ENCODE peak calls at places on chromosomes 5 and 9, in six cellular contexts. One of them, this sample, is unnamed.

GRCh38 chr5:21776466-21776865 is 1076.7 kb downstream of the CDH12 start:
- DNase-seq in activated effector memory CD4-positive, alpha-beta T cell treated with Interleukin-2 at 50 U/mL for 16 hours: no peak
- DNase-seq in Karpas-422: no peak
- DNase-seq in iris pigment epithelial cell: no peak
- DNase-seq in HEK293T: no peak
- DNase-seq in dorsolateral prefrontal cortex: no peak
- DNase-seq in this sample: no peak

GRCh38 chr5:17436766-17437221 is 61.2 kb upstream of the TAF11L2 start:
- DNase-seq in activated effector memory CD4-positive, alpha-beta T cell treated with Interleukin-2 at 50 U/mL for 16 hours: no peak
- DNase-seq in Karpas-422: peak; percentile 48
- DNase-seq in iris pigment epithelial cell: peak; percentile 50
- DNase-seq in HEK293T: no peak
- DNase-seq in dorsolateral prefrontal cortex: no peak
- DNase-seq in this sample: no peak

GRCh38 chr5:124927735-124928134 is 181.3 kb upstream of the ZNF608 start:
- DNase-seq in activated effector memory CD4-positive, alpha-beta T cell treated with Interleukin-2 at 50 U/mL for 16 hours: no peak
- DNase-seq in Karpas-422: no peak
- DNase-seq in iris pigment epithelial cell: peak; percentile 76
- DNase-seq in HEK293T: no peak
- DNase-seq in dorsolateral prefrontal cortex: no peak
- DNase-seq in this sample: no peak

GRCh38 chr5:177390363-177391300 is 6.4 kb downstream of the SLC34A1 start:
- DNase-seq in activated effector memory CD4-positive, alpha-beta T cell treated with Interleukin-2 at 50 U/mL for 16 hours: peak; percentile 78
- DNase-seq in Karpas-422: peak; percentile 96
- DNase-seq in iris pigment epithelial cell: peak; percentile 76
- DNase-seq in HEK293T: peak; percentile 96
- DNase-seq in dorsolateral prefrontal cortex: peak; percentile 85
- DNase-seq in this sample: peak; percentile 86

GRCh38 chr5:29262683-29263082 is 1930.8 kb upstream of the CDH6 start:
- DNase-seq in activated effector memory CD4-positive, alpha-beta T cell treated with Interleukin-2 at 50 U/mL for 16 hours: no peak
- DNase-seq in Karpas-422: no peak
- DNase-seq in iris pigment epithelial cell: no peak
- DNase-seq in HEK293T: no peak
- DNase-seq in dorsolateral prefrontal cortex: no peak
- DNase-seq in this sample: no peak

GRCh38 chr5:67166886-67167285 is 29.7 kb downstream of the CD180 start:
- DNase-seq in activated effector memory CD4-positive, alpha-beta T cell treated with Interleukin-2 at 50 U/mL for 16 hours: no peak
- DNase-seq in Karpas-422: no peak
- DNase-seq in iris pigment epithelial cell: no peak
- DNase-seq in HEK293T: no peak
- DNase-seq in dorsolateral prefrontal cortex: no peak
- DNase-seq in this sample: no peak

GRCh38 chr5:72622152-72622760 is 115.0 kb upstream of the ZNF366 start:
- DNase-seq in activated effector memory CD4-positive, alpha-beta T cell treated with Interleukin-2 at 50 U/mL for 16 hours: no peak
- DNase-seq in Karpas-422: no peak
- DNase-seq in iris pigment epithelial cell: no peak
- DNase-seq in HEK293T: no peak
- DNase-seq in dorsolateral prefrontal cortex: no peak
- DNase-seq in this sample: no peak

GRCh38 chr5:107505763-107506534 is 164.8 kb downstream of the EFNA5 start:
- DNase-seq in activated effector memory CD4-positive, alpha-beta T cell treated with Interleukin-2 at 50 U/mL for 16 hours: no peak
- DNase-seq in Karpas-422: no peak
- DNase-seq in iris pigment epithelial cell: no peak
- DNase-seq in HEK293T: no peak
- DNase-seq in dorsolateral prefrontal cortex: no peak
- DNase-seq in this sample: no peak

GRCh38 chr5:73160239-73160671 is 12.7 kb upstream of the TMEM174 start:
- DNase-seq in activated effector memory CD4-positive, alpha-beta T cell treated with Interleukin-2 at 50 U/mL for 16 hours: no peak
- DNase-seq in Karpas-422: peak; percentile 73
- DNase-seq in iris pigment epithelial cell: peak; percentile 14
- DNase-seq in HEK293T: no peak
- DNase-seq in dorsolateral prefrontal cortex: no peak
- DNase-seq in this sample: no peak

GRCh38 chr5:55278778-55279177 is 28.7 kb downstream of the DHX29 start:
- DNase-seq in activated effector memory CD4-positive, alpha-beta T cell treated with Interleukin-2 at 50 U/mL for 16 hours: no peak
- DNase-seq in Karpas-422: no peak
- DNase-seq in iris pigment epithelial cell: peak; percentile 70
- DNase-seq in HEK293T: no peak
- DNase-seq in dorsolateral prefrontal cortex: no peak
- DNase-seq in this sample: no peak

GRCh38 chr5:74382864-74383618 is 257.5 kb downstream of the ENC1 start:
- DNase-seq in activated effector memory CD4-positive, alpha-beta T cell treated with Interleukin-2 at 50 U/mL for 16 hours: no peak
- DNase-seq in Karpas-422: no peak
- DNase-seq in iris pigment epithelial cell: peak; percentile 46
- DNase-seq in HEK293T: peak; percentile 27
- DNase-seq in dorsolateral prefrontal cortex: no peak
- DNase-seq in this sample: peak; percentile 74

GRCh38 chr9:111621895-111622480 is 9.1 kb upstream of the DNAJC25 start:
- DNase-seq in activated effector memory CD4-positive, alpha-beta T cell treated with Interleukin-2 at 50 U/mL for 16 hours: no peak
- DNase-seq in Karpas-422: peak; percentile 74
- DNase-seq in iris pigment epithelial cell: peak; percentile 54
- DNase-seq in HEK293T: peak; percentile 31
- DNase-seq in dorsolateral prefrontal cortex: peak; percentile 37
- DNase-seq in this sample: no peak

GRCh38 chr9:134329886-134330285 is 3.6 kb downstream of the RXRA start:
- DNase-seq in activated effector memory CD4-positive, alpha-beta T cell treated with Interleukin-2 at 50 U/mL for 16 hours: no peak
- DNase-seq in Karpas-422: no peak
- DNase-seq in iris pigment epithelial cell: no peak
- DNase-seq in HEK293T: no peak
- DNase-seq in dorsolateral prefrontal cortex: no peak
- DNase-seq in this sample: no peak

GRCh38 chr5:34707451-34708107 is 51.5 kb downstream of the RAI14 start:
- DNase-seq in activated effector memory CD4-positive, alpha-beta T cell treated with Interleukin-2 at 50 U/mL for 16 hours: no peak
- DNase-seq in Karpas-422: no peak
- DNase-seq in iris pigment epithelial cell: no peak
- DNase-seq in HEK293T: no peak
- DNase-seq in dorsolateral prefrontal cortex: no peak
- DNase-seq in this sample: no peak

GRCh38 chr5:14142202-14142855 is 813 bp upstream of the TRIO start:
- DNase-seq in activated effector memory CD4-positive, alpha-beta T cell treated with Interleukin-2 at 50 U/mL for 16 hours: no peak
- DNase-seq in Karpas-422: no peak
- DNase-seq in iris pigment epithelial cell: peak; percentile 58
- DNase-seq in HEK293T: no peak
- DNase-seq in dorsolateral prefrontal cortex: no peak
- DNase-seq in this sample: no peak

GRCh38 chr9:95516736-95517558 is at the start of gene PTCH1:
- DNase-seq in activated effector memory CD4-positive, alpha-beta T cell treated with Interleukin-2 at 50 U/mL for 16 hours: peak; percentile 13
- DNase-seq in Karpas-422: no peak
- DNase-seq in iris pigment epithelial cell: peak; percentile 63
- DNase-seq in HEK293T: peak; percentile 47
- DNase-seq in dorsolateral prefrontal cortex: peak; percentile 48
- DNase-seq in this sample: no peak

GRCh38 chr5:78221964-78222451 is 72.5 kb downstream of the AP3B1 start:
- DNase-seq in activated effector memory CD4-positive, alpha-beta T cell treated with Interleukin-2 at 50 U/mL for 16 hours: no peak
- DNase-seq in Karpas-422: peak; percentile 97
- DNase-seq in iris pigment epithelial cell: peak; percentile 11
- DNase-seq in HEK293T: peak; percentile 14
- DNase-seq in dorsolateral prefrontal cortex: no peak
- DNase-seq in this sample: no peak

GRCh38 chr5:72859127-72859526 is 42.7 kb downstream of the TNPO1 start:
- DNase-seq in activated effector memory CD4-positive, alpha-beta T cell treated with Interleukin-2 at 50 U/mL for 16 hours: no peak
- DNase-seq in Karpas-422: no peak
- DNase-seq in iris pigment epithelial cell: no peak
- DNase-seq in HEK293T: no peak
- DNase-seq in dorsolateral prefrontal cortex: no peak
- DNase-seq in this sample: no peak

GRCh38 chr5:88878976-88879375 is 4.0 kb downstream of the MEF2C start:
- DNase-seq in activated effector memory CD4-positive, alpha-beta T cell treated with Interleukin-2 at 50 U/mL for 16 hours: no peak
- DNase-seq in Karpas-422: peak; percentile 55
- DNase-seq in iris pigment epithelial cell: peak; percentile 19
- DNase-seq in HEK293T: no peak
- DNase-seq in dorsolateral prefrontal cortex: no peak
- DNase-seq in this sample: no peak

GRCh38 chr5:94375801-94376200 is 242.6 kb downstream of the KIAA0825 start:
- DNase-seq in activated effector memory CD4-positive, alpha-beta T cell treated with Interleukin-2 at 50 U/mL for 16 hours: no peak
- DNase-seq in Karpas-422: no peak
- DNase-seq in iris pigment epithelial cell: peak; percentile 10
- DNase-seq in HEK293T: no peak
- DNase-seq in dorsolateral prefrontal cortex: no peak
- DNase-seq in this sample: no peak

GRCh38 chr9:32380944-32381343 is 3.5 kb upstream of the ACO1 start:
- DNase-seq in activated effector memory CD4-positive, alpha-beta T cell treated with Interleukin-2 at 50 U/mL for 16 hours: no peak
- DNase-seq in Karpas-422: no peak
- DNase-seq in iris pigment epithelial cell: no peak
- DNase-seq in HEK293T: no peak
- DNase-seq in dorsolateral prefrontal cortex: no peak
- DNase-seq in this sample: no peak

GRCh38 chr5:78985407-78986223 is 505 bp upstream of the ARSB start:
- DNase-seq in activated effector memory CD4-positive, alpha-beta T cell treated with Interleukin-2 at 50 U/mL for 16 hours: peak; percentile 13
- DNase-seq in Karpas-422: peak; percentile 47
- DNase-seq in iris pigment epithelial cell: peak; percentile 70
- DNase-seq in HEK293T: no peak
- DNase-seq in dorsolateral prefrontal cortex: peak; percentile 63
- DNase-seq in this sample: no peak

GRCh38 chr5:180001136-180001535 is 70.4 kb downstream of the RNF130 start:
- DNase-seq in activated effector memory CD4-positive, alpha-beta T cell treated with Interleukin-2 at 50 U/mL for 16 hours: no peak
- DNase-seq in Karpas-422: peak; percentile 6
- DNase-seq in iris pigment epithelial cell: no peak
- DNase-seq in HEK293T: no peak
- DNase-seq in dorsolateral prefrontal cortex: no peak
- DNase-seq in this sample: no peak

GRCh38 chr9:84711398-84711777 is 41.9 kb downstream of the NTRK2 start:
- DNase-seq in activated effector memory CD4-positive, alpha-beta T cell treated with Interleukin-2 at 50 U/mL for 16 hours: no peak
- DNase-seq in Karpas-422: no peak
- DNase-seq in iris pigment epithelial cell: no peak
- DNase-seq in HEK293T: no peak
- DNase-seq in dorsolateral prefrontal cortex: no peak
- DNase-seq in this sample: no peak

GRCh38 chr5:73039082-73039481 is 81.3 kb upstream of the TMEM171 start:
- DNase-seq in activated effector memory CD4-positive, alpha-beta T cell treated with Interleukin-2 at 50 U/mL for 16 hours: no peak
- DNase-seq in Karpas-422: no peak
- DNase-seq in iris pigment epithelial cell: no peak
- DNase-seq in HEK293T: no peak
- DNase-seq in dorsolateral prefrontal cortex: no peak
- DNase-seq in this sample: no peak

GRCh38 chr5:21820527-21820926 is 1032.6 kb downstream of the CDH12 start:
- DNase-seq in activated effector memory CD4-positive, alpha-beta T cell treated with Interleukin-2 at 50 U/mL for 16 hours: no peak
- DNase-seq in Karpas-422: no peak
- DNase-seq in iris pigment epithelial cell: peak; percentile 73
- DNase-seq in HEK293T: no peak
- DNase-seq in dorsolateral prefrontal cortex: no peak
- DNase-seq in this sample: no peak

GRCh38 chr5:163489745-163490075 is 15.7 kb upstream of the MAT2B start:
- DNase-seq in activated effector memory CD4-positive, alpha-beta T cell treated with Interleukin-2 at 50 U/mL for 16 hours: no peak
- DNase-seq in Karpas-422: no peak
- DNase-seq in iris pigment epithelial cell: no peak
- DNase-seq in HEK293T: no peak
- DNase-seq in dorsolateral prefrontal cortex: no peak
- DNase-seq in this sample: no peak

GRCh38 chr5:168865973-168866372 is 286.8 kb upstream of the PANK3 start:
- DNase-seq in activated effector memory CD4-positive, alpha-beta T cell treated with Interleukin-2 at 50 U/mL for 16 hours: no peak
- DNase-seq in Karpas-422: no peak
- DNase-seq in iris pigment epithelial cell: no peak
- DNase-seq in HEK293T: peak; percentile 43
- DNase-seq in dorsolateral prefrontal cortex: no peak
- DNase-seq in this sample: no peak

GRCh38 chr9:121839726-121840500 is 188.5 kb downstream of the DAB2IP start:
- DNase-seq in activated effector memory CD4-positive, alpha-beta T cell treated with Interleukin-2 at 50 U/mL for 16 hours: no peak
- DNase-seq in Karpas-422: no peak
- DNase-seq in iris pigment epithelial cell: no peak
- DNase-seq in HEK293T: no peak
- DNase-seq in dorsolateral prefrontal cortex: no peak
- DNase-seq in this sample: no peak

GRCh38 chr5:151107738-151108520 is 27.1 kb upstream of the TNIP1 start:
- DNase-seq in activated effector memory CD4-positive, alpha-beta T cell treated with Interleukin-2 at 50 U/mL for 16 hours: no peak
- DNase-seq in Karpas-422: no peak
- DNase-seq in iris pigment epithelial cell: peak; percentile 46
- DNase-seq in HEK293T: no peak
- DNase-seq in dorsolateral prefrontal cortex: no peak
- DNase-seq in this sample: peak; percentile 83

GRCh38 chr5:2750026-2750757 is 1.3 kb downstream of the IRX2 start:
- DNase-seq in activated effector memory CD4-positive, alpha-beta T cell treated with Interleukin-2 at 50 U/mL for 16 hours: no peak
- DNase-seq in Karpas-422: no peak
- DNase-seq in iris pigment epithelial cell: no peak
- DNase-seq in HEK293T: no peak
- DNase-seq in dorsolateral prefrontal cortex: no peak
- DNase-seq in this sample: peak; percentile 28

GRCh38 chr5:130871346-130872086 is 293.5 kb downstream of the HINT1 start:
- DNase-seq in activated effector memory CD4-positive, alpha-beta T cell treated with Interleukin-2 at 50 U/mL for 16 hours: peak; percentile 3
- DNase-seq in Karpas-422: peak; percentile 80
- DNase-seq in iris pigment epithelial cell: peak; percentile 30
- DNase-seq in HEK293T: peak; percentile 39
- DNase-seq in dorsolateral prefrontal cortex: no peak
- DNase-seq in this sample: no peak

GRCh38 chr9:912776-913175 is 63.7 kb upstream of the DMRT3 start:
- DNase-seq in activated effector memory CD4-positive, alpha-beta T cell treated with Interleukin-2 at 50 U/mL for 16 hours: no peak
- DNase-seq in Karpas-422: no peak
- DNase-seq in iris pigment epithelial cell: no peak
- DNase-seq in HEK293T: no peak
- DNase-seq in dorsolateral prefrontal cortex: no peak
- DNase-seq in this sample: no peak

GRCh38 chr9:38227656-38228055 is 158.6 kb upstream of the SHB start:
- DNase-seq in activated effector memory CD4-positive, alpha-beta T cell treated with Interleukin-2 at 50 U/mL for 16 hours: no peak
- DNase-seq in Karpas-422: no peak
- DNase-seq in iris pigment epithelial cell: peak; percentile 14
- DNase-seq in HEK293T: no peak
- DNase-seq in dorsolateral prefrontal cortex: no peak
- DNase-seq in this sample: no peak

GRCh38 chr9:85332487-85332886 is 409.3 kb downstream of the AGTPBP1 start:
- DNase-seq in activated effector memory CD4-positive, alpha-beta T cell treated with Interleukin-2 at 50 U/mL for 16 hours: no peak
- DNase-seq in Karpas-422: peak; percentile 81
- DNase-seq in iris pigment epithelial cell: no peak
- DNase-seq in HEK293T: peak; percentile 71
- DNase-seq in dorsolateral prefrontal cortex: no peak
- DNase-seq in this sample: no peak

GRCh38 chr5:35183243-35183955 is 46.9 kb downstream of the PRLR start:
- DNase-seq in activated effector memory CD4-positive, alpha-beta T cell treated with Interleukin-2 at 50 U/mL for 16 hours: no peak
- DNase-seq in Karpas-422: peak; percentile 71
- DNase-seq in iris pigment epithelial cell: peak; percentile 60
- DNase-seq in HEK293T: peak; percentile 37
- DNase-seq in dorsolateral prefrontal cortex: no peak
- DNase-seq in this sample: no peak

GRCh38 chr9:115209601-115210306 is 91.8 kb upstream of the TNC start:
- DNase-seq in activated effector memory CD4-positive, alpha-beta T cell treated with Interleukin-2 at 50 U/mL for 16 hours: no peak
- DNase-seq in Karpas-422: no peak
- DNase-seq in iris pigment epithelial cell: peak; percentile 64
- DNase-seq in HEK293T: no peak
- DNase-seq in dorsolateral prefrontal cortex: no peak
- DNase-seq in this sample: no peak

GRCh38 chr9:37574241-37574721 is 1.9 kb downstream of the FBXO10 start:
- DNase-seq in activated effector memory CD4-positive, alpha-beta T cell treated with Interleukin-2 at 50 U/mL for 16 hours: no peak
- DNase-seq in Karpas-422: no peak
- DNase-seq in iris pigment epithelial cell: peak; percentile 76
- DNase-seq in HEK293T: peak; percentile 25
- DNase-seq in dorsolateral prefrontal cortex: no peak
- DNase-seq in this sample: no peak

GRCh38 chr5:107472620-107473064 is 198.1 kb downstream of the EFNA5 start:
- DNase-seq in activated effector memory CD4-positive, alpha-beta T cell treated with Interleukin-2 at 50 U/mL for 16 hours: no peak
- DNase-seq in Karpas-422: no peak
- DNase-seq in iris pigment epithelial cell: no peak
- DNase-seq in HEK293T: no peak
- DNase-seq in dorsolateral prefrontal cortex: no peak
- DNase-seq in this sample: no peak

GRCh38 chr5:116651653-116652052 is 77.0 kb upstream of the SEMA6A start:
- DNase-seq in activated effector memory CD4-positive, alpha-beta T cell treated with Interleukin-2 at 50 U/mL for 16 hours: no peak
- DNase-seq in Karpas-422: no peak
- DNase-seq in iris pigment epithelial cell: no peak
- DNase-seq in HEK293T: no peak
- DNase-seq in dorsolateral prefrontal cortex: no peak
- DNase-seq in this sample: no peak

This sample was measured in right atrium auricular region.